ENCODE peak calls at places on chromosomes 16 and 17, in six cellular contexts. One of them, this sample, is unnamed.

GRCh38 chr17:51860934-51861561 is 297.5 kb downstream of the CA10 start:
- DNase-seq in GM23338: peak; percentile 90
- DNase-seq in fibroblast of lung: no peak
- DNase-seq in neuronal stem cell: peak; percentile 64
- DNase-seq in OCI-LY7: peak; percentile 22
- DNase-seq in neural progenitor cell: peak; percentile 83
- DNase-seq in this sample: peak; percentile 82

GRCh38 chr17:4607773-4608187 is 23.5 kb downstream of the SMTNL2 start:
- DNase-seq in GM23338: no peak
- DNase-seq in OCI-LY7: no peak
- DNase-seq in neural progenitor cell: no peak
- DNase-seq in fibroblast of lung: peak; percentile 67
- DNase-seq in neuronal stem cell: no peak
- DNase-seq in this sample: no peak

GRCh38 chr17:10631048-10631700 is 25.9 kb downstream of the MYH3 start:
- DNase-seq in OCI-LY7: no peak
- DNase-seq in neuronal stem cell: no peak
- DNase-seq in neural progenitor cell: peak; percentile 50
- DNase-seq in GM23338: peak; percentile 50
- DNase-seq in fibroblast of lung: no peak
- DNase-seq in this sample: peak; percentile 65

GRCh38 chr16:67154578-67155304 is 3.9 kb upstream of the B3GNT9 start:
- DNase-seq in neuronal stem cell: no peak
- DNase-seq in GM23338: peak; percentile 58
- DNase-seq in fibroblast of lung: no peak
- DNase-seq in neural progenitor cell: peak; percentile 66
- DNase-seq in OCI-LY7: no peak
- DNase-seq in this sample: no peak

GRCh38 chr17:42683407-42684031 is 1.2 kb downstream of the CNTNAP1 start:
- DNase-seq in neuronal stem cell: no peak
- DNase-seq in neural progenitor cell: peak; percentile 58
- DNase-seq in OCI-LY7: no peak
- DNase-seq in GM23338: peak; percentile 77
- DNase-seq in fibroblast of lung: peak; percentile 69
- DNase-seq in this sample: no peak

GRCh38 chr17:27430882-27431491 is 25.3 kb upstream of the KSR1 start:
- DNase-seq in OCI-LY7: peak; percentile 11
- DNase-seq in GM23338: peak; percentile 67
- DNase-seq in neural progenitor cell: peak; percentile 20
- DNase-seq in neuronal stem cell: peak; percentile 15
- DNase-seq in fibroblast of lung: peak; percentile 32
- DNase-seq in this sample: no peak

GRCh38 chr17:28227278-28228108 is 91.5 kb upstream of the TMEM97 start:
- DNase-seq in fibroblast of lung: peak; percentile 43
- DNase-seq in neuronal stem cell: peak; percentile 92
- DNase-seq in GM23338: peak; percentile 100
- DNase-seq in OCI-LY7: no peak
- DNase-seq in neural progenitor cell: peak; percentile 99
- DNase-seq in this sample: no peak

GRCh38 chr17:79916991-79917901 is 78.0 kb upstream of the CBX4 start:
- DNase-seq in neuronal stem cell: no peak
- DNase-seq in neural progenitor cell: no peak
- DNase-seq in GM23338: no peak
- DNase-seq in OCI-LY7: no peak
- DNase-seq in fibroblast of lung: no peak
- DNase-seq in this sample: no peak

GRCh38 chr16:56275801-56276200 is 84.5 kb downstream of the GNAO1 start:
- DNase-seq in OCI-LY7: no peak
- DNase-seq in fibroblast of lung: no peak
- DNase-seq in GM23338: no peak
- DNase-seq in neural progenitor cell: no peak
- DNase-seq in neuronal stem cell: no peak
- DNase-seq in this sample: no peak

GRCh38 chr17:61904094-61904710 is 23.6 kb downstream of the INTS2 start:
- DNase-seq in GM23338: no peak
- DNase-seq in neural progenitor cell: no peak
- DNase-seq in fibroblast of lung: no peak
- DNase-seq in OCI-LY7: no peak
- DNase-seq in neuronal stem cell: no peak
- DNase-seq in this sample: no peak

GRCh38 chr16:34078697-34079096 is 619.3 kb downstream of the TP53TG3F start:
- DNase-seq in neuronal stem cell: peak; percentile 48
- DNase-seq in OCI-LY7: no peak
- DNase-seq in GM23338: no peak
- DNase-seq in neural progenitor cell: no peak
- DNase-seq in fibroblast of lung: peak; percentile 27
- DNase-seq in this sample: no peak

GRCh38 chr17:1720856-1721386 is 3.6 kb upstream of the WDR81 start:
- DNase-seq in GM23338: peak; percentile 77
- DNase-seq in fibroblast of lung: peak; percentile 41
- DNase-seq in neuronal stem cell: no peak
- DNase-seq in OCI-LY7: peak; percentile 77
- DNase-seq in neural progenitor cell: peak; percentile 64
- DNase-seq in this sample: peak; percentile 90

GRCh38 chr16:85563515-85564276 is 49.4 kb upstream of the GSE1 start:
- DNase-seq in neural progenitor cell: no peak
- DNase-seq in neuronal stem cell: no peak
- DNase-seq in GM23338: no peak
- DNase-seq in fibroblast of lung: no peak
- DNase-seq in OCI-LY7: no peak
- DNase-seq in this sample: no peak

GRCh38 chr17:77068915-77069314 is 71.9 kb upstream of the SEC14L1 start:
- DNase-seq in fibroblast of lung: no peak
- DNase-seq in GM23338: no peak
- DNase-seq in OCI-LY7: no peak
- DNase-seq in neural progenitor cell: no peak
- DNase-seq in neuronal stem cell: no peak
- DNase-seq in this sample: no peak

GRCh38 chr17:13024526-13025263 is 6.9 kb upstream of the ELAC2 start:
- DNase-seq in OCI-LY7: peak; percentile 68
- DNase-seq in GM23338: peak; percentile 87
- DNase-seq in neural progenitor cell: peak; percentile 86
- DNase-seq in neuronal stem cell: peak; percentile 74
- DNase-seq in fibroblast of lung: peak; percentile 30
- DNase-seq in this sample: peak; percentile 87

GRCh38 chr17:56185491-56185890 is 32.2 kb downstream of the ANKFN1 start:
- DNase-seq in GM23338: no peak
- DNase-seq in OCI-LY7: no peak
- DNase-seq in neural progenitor cell: no peak
- DNase-seq in fibroblast of lung: peak; percentile 80
- DNase-seq in neuronal stem cell: no peak
- DNase-seq in this sample: no peak

GRCh38 chr17:30341703-30342102 is 7.8 kb upstream of the TMIGD1 start:
- DNase-seq in OCI-LY7: no peak
- DNase-seq in fibroblast of lung: no peak
- DNase-seq in neural progenitor cell: no peak
- DNase-seq in neuronal stem cell: no peak
- DNase-seq in GM23338: no peak
- DNase-seq in this sample: no peak

GRCh38 chr17:2138318-2138717 is 83.4 kb downstream of the HIC1 start:
- DNase-seq in GM23338: no peak
- DNase-seq in neural progenitor cell: no peak
- DNase-seq in OCI-LY7: peak; percentile 71
- DNase-seq in fibroblast of lung: peak; percentile 31
- DNase-seq in neuronal stem cell: no peak
- DNase-seq in this sample: peak; percentile 61

GRCh38 chr16:57601801-57602478 is 26.5 kb upstream of the ADGRG1 start:
- DNase-seq in GM23338: no peak
- DNase-seq in fibroblast of lung: peak; percentile 32
- DNase-seq in neural progenitor cell: no peak
- DNase-seq in OCI-LY7: no peak
- DNase-seq in neuronal stem cell: no peak
- DNase-seq in this sample: no peak

GRCh38 chr17:45052052-45052772 is 780 bp upstream of the DCAKD start:
- DNase-seq in fibroblast of lung: peak; percentile 42
- DNase-seq in OCI-LY7: peak; percentile 82
- DNase-seq in neural progenitor cell: peak; percentile 79
- DNase-seq in GM23338: peak; percentile 52
- DNase-seq in neuronal stem cell: peak; percentile 39
- DNase-seq in this sample: peak; percentile 58

GRCh38 chr16:29310852-29311314 is 95.6 kb downstream of the NPIPB11 start:
- DNase-seq in OCI-LY7: no peak
- DNase-seq in GM23338: no peak
- DNase-seq in neural progenitor cell: no peak
- DNase-seq in fibroblast of lung: peak; percentile 11
- DNase-seq in neuronal stem cell: no peak
- DNase-seq in this sample: no peak

GRCh38 chr16:51152691-51153261 is 1.7 kb upstream of the SALL1 start:
- DNase-seq in fibroblast of lung: no peak
- DNase-seq in OCI-LY7: no peak
- DNase-seq in neuronal stem cell: no peak
- DNase-seq in GM23338: peak; percentile 71
- DNase-seq in neural progenitor cell: no peak
- DNase-seq in this sample: no peak

GRCh38 chr17:72392056-72393010 is 271.5 kb downstream of the SOX9 start:
- DNase-seq in fibroblast of lung: peak; percentile 82
- DNase-seq in neural progenitor cell: no peak
- DNase-seq in GM23338: no peak
- DNase-seq in OCI-LY7: peak; percentile 22
- DNase-seq in neuronal stem cell: no peak
- DNase-seq in this sample: peak; percentile 97

GRCh38 chr16:76676356-76676755 is 399.2 kb downstream of the CNTNAP4 start:
- DNase-seq in fibroblast of lung: no peak
- DNase-seq in neuronal stem cell: no peak
- DNase-seq in OCI-LY7: no peak
- DNase-seq in GM23338: peak; percentile 48
- DNase-seq in neural progenitor cell: no peak
- DNase-seq in this sample: no peak

GRCh38 chr17:58046230-58047094 is 36.8 kb upstream of the DYNLL2 start:
- DNase-seq in fibroblast of lung: no peak
- DNase-seq in OCI-LY7: no peak
- DNase-seq in neural progenitor cell: peak; percentile 32
- DNase-seq in neuronal stem cell: no peak
- DNase-seq in GM23338: peak; percentile 63
- DNase-seq in this sample: no peak

GRCh38 chr17:46758614-46759013 is 59.9 kb downstream of the WNT3 start:
- DNase-seq in OCI-LY7: no peak
- DNase-seq in neural progenitor cell: no peak
- DNase-seq in neuronal stem cell: no peak
- DNase-seq in GM23338: no peak
- DNase-seq in fibroblast of lung: no peak
- DNase-seq in this sample: no peak

GRCh38 chr17:22409160-22409751 is 716.9 kb downstream of the KCNJ18 start:
- DNase-seq in neuronal stem cell: no peak
- DNase-seq in neural progenitor cell: no peak
- DNase-seq in GM23338: no peak
- DNase-seq in fibroblast of lung: no peak
- DNase-seq in OCI-LY7: no peak
- DNase-seq in this sample: no peak

GRCh38 chr17:58487589-58488427 is at the start of gene HSF5:
- DNase-seq in neuronal stem cell: no peak
- DNase-seq in GM23338: peak; percentile 87
- DNase-seq in fibroblast of lung: peak; percentile 8
- DNase-seq in OCI-LY7: no peak
- DNase-seq in neural progenitor cell: no peak
- DNase-seq in this sample: no peak

DNA sequence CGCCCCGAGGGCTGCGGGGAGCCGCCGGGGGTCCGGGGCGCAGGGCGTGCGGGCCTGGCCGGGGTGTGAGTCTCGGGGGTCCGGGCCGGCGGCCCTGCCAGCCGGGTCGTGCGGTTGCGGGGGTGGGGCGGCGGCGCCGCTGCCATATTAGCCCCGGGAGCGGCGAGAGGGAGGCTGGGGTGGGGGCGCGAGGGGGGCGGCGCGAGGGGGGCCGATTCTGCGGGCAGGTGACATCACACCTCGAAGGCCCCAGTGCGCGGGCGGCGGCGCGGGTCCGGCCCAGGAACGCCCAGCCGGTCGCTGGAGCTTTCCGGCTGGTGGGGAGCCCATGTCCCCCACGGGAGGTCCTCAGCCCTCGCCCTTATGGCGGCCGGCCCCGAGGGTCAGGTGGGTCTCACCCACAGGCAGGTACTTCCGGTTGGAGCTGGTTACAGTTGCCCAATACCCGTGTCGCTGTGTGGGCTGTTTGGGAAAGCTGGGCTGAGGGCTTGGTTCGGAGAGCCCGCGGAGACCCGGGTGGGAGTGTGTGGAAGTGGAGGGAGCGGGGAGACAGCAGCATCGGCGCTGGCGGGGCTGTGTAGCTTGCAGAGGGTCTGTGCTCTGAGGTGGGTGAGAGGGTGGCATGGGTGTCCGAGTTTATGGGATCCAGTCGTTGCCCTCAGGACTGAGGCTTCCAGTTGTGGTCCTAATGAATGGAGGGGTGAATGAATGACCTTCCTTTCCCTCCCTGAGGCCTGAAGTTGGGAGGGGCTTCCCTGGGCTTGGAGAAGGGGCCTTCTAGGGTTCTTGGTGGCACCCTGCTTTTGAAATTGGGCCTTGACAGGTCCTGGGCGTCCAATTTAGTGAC is 804 bp downstream of the ATP6V0C start:
- DNase-seq in neuronal stem cell: no peak
- DNase-seq in fibroblast of lung: no peak
- DNase-seq in OCI-LY7: peak; percentile 38
- DNase-seq in GM23338: peak; percentile 52
- DNase-seq in neural progenitor cell: peak; percentile 48
- DNase-seq in this sample: peak; percentile 62
- H3K27ac ChIP-seq in neuronal stem cell: no peak overlapping the region
- H3K27ac ChIP-seq in fibroblast of lung: peak overlapping the region; percentile 90
- H3K27ac ChIP-seq in OCI-LY7: peak overlapping the region; percentile 80
- H3K27ac ChIP-seq in GM23338: no peak overlapping the region
- H3K27ac ChIP-seq in neural progenitor cell: peak overlapping the region; percentile 100
- H3K27ac ChIP-seq in this sample: peak overlapping the region; percentile 70

DNA sequence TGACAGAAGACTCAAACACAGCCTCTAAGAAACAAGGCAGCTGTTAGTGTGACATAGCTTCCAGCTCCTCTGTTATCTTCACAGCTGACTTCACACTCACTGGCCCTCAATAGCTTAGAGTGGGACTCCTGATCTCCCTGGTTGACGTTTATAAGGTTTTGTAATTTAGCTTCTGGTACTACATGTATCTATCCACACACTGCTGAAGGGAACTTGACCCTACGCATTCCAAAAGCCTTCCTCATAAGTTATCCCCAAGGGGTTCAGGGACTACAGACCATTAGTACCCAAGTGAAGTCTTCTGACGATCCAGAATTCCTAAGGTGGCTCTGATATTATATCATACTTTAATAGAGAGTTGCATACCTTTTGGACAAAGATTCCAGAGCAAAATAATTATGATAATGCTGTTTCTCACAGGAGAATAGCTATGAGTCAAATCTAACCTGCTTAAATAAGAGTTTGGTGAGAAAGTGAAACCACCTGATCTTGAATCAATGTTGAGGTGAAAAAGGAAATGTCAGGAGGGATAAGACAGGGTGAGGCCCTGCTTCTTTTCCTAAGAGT is 14.5 kb downstream of the ACACA start:
- DNase-seq in GM23338: no peak
- DNase-seq in fibroblast of lung: peak; percentile 91
- DNase-seq in neural progenitor cell: peak; percentile 6
- DNase-seq in neuronal stem cell: no peak
- DNase-seq in OCI-LY7: no peak
- DNase-seq in this sample: no peak
- H3K4me3 ChIP-seq in GM23338: no peak overlapping the region
- H3K4me3 ChIP-seq in fibroblast of lung: no peak overlapping the region
- H3K4me3 ChIP-seq in neural progenitor cell: no peak overlapping the region
- H3K4me3 ChIP-seq in neuronal stem cell: no peak overlapping the region
- H3K4me3 ChIP-seq in OCI-LY7: no peak overlapping the region
- H3K4me3 ChIP-seq in this sample: no peak overlapping the region

GRCh38 chr17:33786478-33786877 is 468.6 kb upstream of the CCL2 start:
- DNase-seq in GM23338: no peak
- DNase-seq in OCI-LY7: no peak
- DNase-seq in neural progenitor cell: no peak
- DNase-seq in fibroblast of lung: no peak
- DNase-seq in neuronal stem cell: no peak
- DNase-seq in this sample: no peak
- H2AFZ ChIP-seq in GM23338: no peak overlapping the region
- H2AFZ ChIP-seq in OCI-LY7: no peak overlapping the region
- H2AFZ ChIP-seq in neural progenitor cell: no peak overlapping the region
- H2AFZ ChIP-seq in fibroblast of lung: no peak overlapping the region
- H2AFZ ChIP-seq in neuronal stem cell: no peak overlapping the region
- H2AFZ ChIP-seq in this sample: no peak overlapping the region

GRCh38 chr17:6670571-6670970 is 19.0 kb downstream of the C17orf100 start:
- DNase-seq in OCI-LY7: no peak
- DNase-seq in neuronal stem cell: no peak
- DNase-seq in fibroblast of lung: no peak
- DNase-seq in GM23338: no peak
- DNase-seq in neural progenitor cell: no peak
- DNase-seq in this sample: no peak
- H3K27ac ChIP-seq in OCI-LY7: no peak overlapping the region
- H3K27ac ChIP-seq in neuronal stem cell: no peak overlapping the region
- H3K27ac ChIP-seq in fibroblast of lung: no peak overlapping the region
- H3K27ac ChIP-seq in GM23338: no peak overlapping the region
- H3K27ac ChIP-seq in neural progenitor cell: no peak overlapping the region
- H3K27ac ChIP-seq in this sample: no peak overlapping the region

This sample was measured in Karpas-422.